ENCODE peak calls at places on chromosomes 12 and 14, in nine cellular contexts. Y is bronchial epithelial cell, W is neural progenitor cell, D is WERI-Rb-1, F is spleen, U is Peyer's patch, A is lower leg skin, X is ovary, J is endothelial cell of umbilical vein. R is an unnamed sample.

GRCh38 chr12:57720606-57721595 is 17.6 kb downstream of the AGAP2 start:
- DNase-seq in J (no peak), F (no peak), Y (no peak), D (no peak), U (no peak), X (no peak), A (no peak), W (no peak), R (no peak)

GRCh38 chr12:51383281-51383905 is 7.8 kb downstream of the GALNT6 start:
- DNase-seq in Y (peak), F (no peak), A (no peak), W (no peak), D (peak), J (no peak), U (no peak), X (no peak), R (no peak)

GRCh38 chr12:131353826-131354225 is 357.1 kb upstream of the SFSWAP start:
- DNase-seq in W (no peak), U (no peak), J (no peak), Y (no peak), X (no peak), D (no peak), A (no peak), F (no peak), R (no peak)

GRCh38 chr12:49198431-49199155 is 9.7 kb upstream of the TUBA1A start:
- DNase-seq in D (no peak), U (no peak), Y (peak), J (peak), X (no peak), W (peak), F (no peak), A (no peak), R (no peak)

GRCh38 chr14:68987653-68988036 is 8.5 kb upstream of the ACTN1 start:
- DNase-seq in X (no peak), F (peak), U (no peak), A (no peak), Y (no peak), W (peak), D (peak), J (no peak), R (no peak)

GRCh38 chr12:57005980-57006808 is at the start of gene ZBTB39:
- DNase-seq in A (no peak), D (peak), J (peak), W (peak), X (peak), U (peak), Y (no peak), F (peak), R (no peak)

GRCh38 chr12:7019043-7019569 is 830 bp upstream of the LPCAT3 start:
- DNase-seq in A (no peak), J (no peak), U (no peak), W (no peak), D (peak), F (no peak), X (no peak), Y (no peak), R (no peak)

GRCh38 chr12:22533155-22533554 is 11.2 kb downstream of the C2CD5 start:
- DNase-seq in J (no peak), U (no peak), A (no peak), D (no peak), F (no peak), W (no peak), X (no peak), Y (no peak), R (no peak)

GRCh38 chr14:69999246-69999645 is 120.0 kb downstream of the SMOC1 start:
- DNase-seq in F (no peak), U (no peak), D (no peak), Y (peak), A (no peak), X (no peak), J (peak), W (no peak), R (no peak)

GRCh38 chr12:65615091-65615490 is 209.2 kb upstream of the HMGA2 start:
- DNase-seq in J (no peak), U (no peak), W (no peak), F (no peak), D (no peak), X (no peak), Y (no peak), A (no peak), R (no peak)

DNA sequence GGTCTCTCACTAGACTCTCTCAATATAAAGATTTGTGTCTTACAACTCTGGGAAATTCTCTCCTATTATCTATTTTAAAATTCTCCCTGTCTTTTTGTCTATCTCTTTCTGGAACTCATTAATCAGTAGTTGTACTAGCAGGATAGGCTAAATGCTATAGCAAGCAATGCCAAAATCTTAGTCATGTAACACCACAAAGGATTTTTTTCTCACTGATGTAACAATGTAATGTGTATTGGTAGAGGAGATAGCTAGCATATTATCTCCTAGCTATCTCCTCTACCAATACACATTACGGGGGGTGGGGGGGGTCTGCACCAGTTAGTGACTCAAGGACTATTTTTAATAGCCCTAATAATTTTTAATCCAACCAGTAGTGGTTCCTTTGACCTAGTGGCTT is 225.4 kb downstream of the KLHL28 start:
- DNase-seq in D (no peak), F (no peak), J (no peak), A (no peak), X (no peak), Y (no peak), W (no peak), U (no peak), R (no peak)
- H3K4me3 ChIP-seq in D (no peak), F (no peak), J (no peak), A (no peak), X (no peak), Y (no peak), W (no peak), U (no peak), R (no peak)

DNA sequence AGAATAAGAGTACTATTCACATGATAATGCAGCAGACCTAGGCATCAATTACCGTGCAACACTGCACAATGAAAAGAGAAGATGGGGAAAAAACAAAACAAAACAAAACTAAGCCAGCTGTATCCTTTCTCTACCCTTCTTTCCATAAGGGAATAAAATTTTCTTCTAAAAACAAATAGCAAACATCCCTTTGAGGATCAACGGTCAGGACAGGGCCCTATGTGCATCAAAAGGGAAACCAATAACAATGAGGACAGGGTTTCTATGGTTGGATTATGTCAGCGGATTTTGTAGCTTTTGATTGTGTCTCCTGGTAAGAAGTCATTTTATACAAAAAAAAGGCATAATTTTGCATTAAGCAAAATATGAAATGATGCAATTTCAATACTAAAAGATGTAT is 350.3 kb downstream of the SLC6A15 start:
- DNase-seq in A (no peak), X (no peak), U (no peak), F (no peak), Y (no peak), W (no peak), D (no peak), J (no peak), R (no peak)
- TF ChIP-seq CTCF in A (no peak), X (no peak), U (no peak), F (no peak), Y (no peak), W (no peak), D (no peak), J (no peak), R (no peak)

DNA sequence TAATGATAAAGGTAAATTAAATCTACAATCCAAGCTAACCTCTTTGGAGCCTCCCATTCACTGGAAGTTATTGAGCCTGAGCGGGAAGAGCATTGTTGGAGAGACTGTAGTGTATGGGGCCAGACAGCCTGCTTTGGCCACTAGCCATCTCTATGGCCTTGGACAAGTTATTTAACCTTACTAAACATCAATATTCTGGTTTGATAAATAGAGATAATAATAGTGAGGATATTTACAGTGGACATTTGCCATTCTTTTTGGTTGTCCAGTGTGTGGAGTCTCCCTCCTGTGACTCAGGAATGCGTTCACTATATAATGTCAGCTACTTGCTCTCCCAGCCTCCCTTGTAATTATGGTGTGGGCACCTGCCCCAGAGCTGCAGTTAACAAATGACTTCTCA is 216.1 kb downstream of the SLC38A4 start:
- DNase-seq in D (no peak), W (no peak), U (no peak), Y (no peak), A (no peak), X (no peak), F (no peak), J (no peak), R (no peak)
- H3K4me3 ChIP-seq in D (no peak), W (no peak), U (no peak), Y (no peak), A (no peak), X (no peak), F (no peak), J (no peak), R (no peak)

GRCh38 chr14:36524874-36525745 is 5.1 kb upstream of the NKX2-1 start:
- DNase-seq in U (peak), F (no peak), X (no peak), A (no peak), D (no peak), J (no peak), Y (no peak), W (peak), R (no peak)
- TF ChIP-seq CTCF in U (no peak), F (peak), X (no peak), A (no peak), D (peak), J (peak), Y (peak), W (peak), R (peak)

DNA sequence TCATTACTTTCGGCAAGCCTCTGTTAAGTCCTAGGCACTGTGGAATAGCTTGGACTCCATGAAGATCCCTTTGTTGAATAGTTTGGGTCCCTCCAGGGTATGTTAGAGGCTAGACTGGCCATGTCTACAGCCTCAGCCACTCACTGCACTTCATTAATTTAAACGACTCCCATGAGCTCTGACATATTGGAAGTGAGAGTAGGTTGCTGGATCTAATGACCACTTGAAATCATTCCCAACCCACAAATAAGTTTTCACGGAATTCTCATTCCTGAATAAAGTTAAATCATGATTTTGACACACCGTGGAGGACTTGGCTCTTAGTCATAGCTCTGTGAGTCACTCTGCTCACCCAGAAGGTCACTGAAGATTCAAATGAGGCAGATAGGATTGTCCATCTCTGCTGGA is 21.4 kb upstream of the APPL2 start:
- DNase-seq in U (no peak), D (no peak), A (no peak), F (no peak), W (no peak), J (peak), X (no peak), Y (peak), R (no peak)
- H3K4me3 ChIP-seq in U (no peak), D (no peak), A (no peak), F (no peak), W (no peak), J (no peak), X (no peak), Y (no peak), R (no peak)

GRCh38 chr14:76450476-76450875 is 74.5 kb downstream of the ESRRB start:
- DNase-seq in Y (no peak), J (no peak), D (no peak), W (no peak), U (no peak), A (no peak), X (no peak), F (no peak), R (no peak)

GRCh38 chr14:76461886-76462285 is 85.9 kb downstream of the ESRRB start:
- DNase-seq in W (no peak), A (no peak), D (no peak), J (no peak), X (no peak), F (no peak), U (no peak), Y (no peak), R (no peak)

GRCh38 chr14:76456891-76457586 is 81.1 kb downstream of the ESRRB start:
- DNase-seq in J (no peak), Y (no peak), F (no peak), W (no peak), D (peak), A (no peak), X (no peak), U (no peak), R (no peak)

DNA sequence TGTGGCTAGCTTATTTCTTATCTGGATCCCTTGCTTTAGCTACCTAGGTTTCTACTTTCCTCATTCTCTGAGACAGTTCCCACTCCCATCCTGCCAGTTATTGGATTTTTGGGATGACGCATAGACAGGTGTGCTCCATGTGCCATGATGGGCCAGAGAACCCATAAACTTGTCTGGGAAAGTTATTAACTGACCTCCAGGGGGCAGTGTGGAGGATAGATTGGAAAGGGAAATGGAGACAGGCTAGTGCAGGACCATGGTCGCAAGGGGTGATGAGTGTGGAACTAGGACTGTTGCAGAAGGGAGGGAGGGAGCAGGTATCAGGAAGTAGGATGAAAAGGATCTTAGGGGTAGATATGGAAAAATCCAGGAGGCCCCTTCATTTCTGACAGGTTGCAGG is 80.3 kb downstream of the ESRRB start:
- DNase-seq in W (peak), Y (peak), J (peak), A (no peak), X (no peak), D (peak), F (no peak), U (no peak), R (no peak)
- TF ChIP-seq CTCF in W (peak), Y (peak), J (peak), A (no peak), X (no peak), D (peak), F (peak), U (peak), R (peak)

GRCh38 chr14:95255487-95255886 is 64.2 kb downstream of the CLMN start:
- DNase-seq in W (peak), U (peak), F (no peak), X (no peak), A (peak), J (peak), Y (peak), D (no peak), R (no peak)
- H3K4me3 ChIP-seq in W (peak), U (no peak), F (no peak), X (no peak), A (no peak), J (no peak), Y (no peak), D (no peak), R (no peak)

GRCh38 chr12:40921563-40922163 is 229.4 kb downstream of the CNTN1 start:
- DNase-seq in Y (peak), A (no peak), W (peak), X (no peak), J (peak), U (no peak), F (no peak), D (no peak), R (no peak)
- TF ChIP-seq CTCF in Y (peak), A (no peak), W (peak), X (no peak), J (no peak), U (peak), F (peak), D (peak), R (peak)

DNA sequence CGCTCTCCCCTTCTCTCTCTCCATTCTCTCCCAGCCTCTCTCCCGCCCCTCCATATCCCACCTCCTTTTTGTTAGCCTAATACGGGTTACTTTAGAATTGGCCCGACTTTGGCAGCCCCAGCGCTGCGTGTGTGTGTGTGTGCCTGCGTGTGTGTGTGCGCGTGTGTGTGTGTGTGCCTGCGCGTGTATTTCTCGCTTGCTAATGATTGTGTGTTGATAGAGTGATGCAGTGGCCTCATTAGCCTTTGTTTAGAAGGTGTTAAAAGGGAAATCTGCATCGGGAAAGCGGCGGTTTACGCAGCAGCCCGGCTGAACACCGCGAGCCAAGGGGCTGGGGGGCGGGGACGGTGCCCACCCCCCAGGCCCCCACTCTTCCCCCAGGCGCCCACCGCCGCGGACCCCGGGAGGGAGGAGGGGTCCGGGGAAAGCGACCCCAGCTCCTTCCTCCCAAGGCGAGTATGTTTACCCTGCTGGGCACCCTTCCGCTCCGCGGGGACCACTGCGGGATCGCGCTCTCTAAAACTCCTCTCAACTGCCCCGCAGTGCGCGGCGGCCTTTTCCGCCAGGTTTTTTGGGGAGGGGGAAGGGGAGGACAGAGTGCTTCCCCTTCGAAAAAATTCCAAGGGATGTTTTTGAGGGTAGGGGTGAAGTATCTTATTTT is 6.8 kb upstream of the LHX5 start:
- DNase-seq in W (peak), U (no peak), F (no peak), A (no peak), J (no peak), X (no peak), Y (no peak), D (no peak), R (no peak)
- H3K4me3 ChIP-seq in W (peak), U (no peak), F (no peak), A (no peak), J (no peak), X (no peak), Y (no peak), D (no peak), R (no peak)